ENCODE peak calls at places on chromosomes 3 and 15, in ten cellular contexts. E, J, N, P, Z, Q, B, U, W and F are unnamed samples.

GRCh38 chr3:158395421-158395820 is 175.6 kb upstream of the MLF1 start:
- DNase-seq in U (no peak), P (no peak), Q (peak), W (no peak), B (no peak), Z (no peak), N (peak), E (no peak), J (no peak), F (no peak)

GRCh38 chr15:69976366-69976994 is 121.2 kb downstream of the TLE3 start:
- DNase-seq in J (peak), Q (peak), U (no peak), B (no peak), W (peak), Z (peak), E (no peak), N (peak), P (peak), F (peak)

GRCh38 chr3:148023994-148024393 is 614.8 kb downstream of the ZIC1 start:
- DNase-seq in E (no peak), U (no peak), P (peak), B (no peak), Q (no peak), Z (peak), J (peak), W (no peak), N (no peak), F (no peak)

GRCh38 chr15:101672298-101672697 is 20.1 kb upstream of the TM2D3 start:
- DNase-seq in Z (no peak), B (no peak), U (no peak), E (no peak), N (no peak), P (no peak), Q (no peak), W (no peak), J (no peak), F (no peak)

GRCh38 chr3:169256791-169257522 is 406.6 kb downstream of the MECOM start:
- DNase-seq in U (no peak), B (no peak), W (no peak), Q (no peak), E (no peak), P (no peak), Z (no peak), J (no peak), N (no peak), F (no peak)

GRCh38 chr3:172203522-172204258 is 164.3 kb downstream of the FNDC3B start:
- DNase-seq in W (peak), Z (no peak), P (peak), N (no peak), Q (no peak), J (no peak), U (no peak), E (no peak), B (no peak), F (no peak)

GRCh38 chr15:68149059-68149458 is 56.1 kb downstream of the CALML4 start:
- DNase-seq in W (no peak), P (peak), E (no peak), N (no peak), Z (no peak), U (no peak), B (no peak), Q (no peak), J (no peak), F (peak)

GRCh38 chr3:151434151-151434890 is 26.5 kb downstream of the IGSF10 start:
- DNase-seq in W (no peak), Q (peak), N (peak), Z (no peak), P (peak), U (no peak), E (no peak), J (no peak), B (no peak), F (peak)

GRCh38 chr3:128487813-128488635 is 5.0 kb downstream of the GATA2 start:
- DNase-seq in N (peak), B (peak), W (peak), Q (no peak), U (peak), J (peak), Z (peak), P (peak), E (peak), F (peak)

GRCh38 chr3:45566951-45567411 is 27.6 kb upstream of the LIMD1 start:
- DNase-seq in P (no peak), W (no peak), B (no peak), Q (no peak), N (no peak), E (no peak), J (no peak), U (no peak), Z (no peak), F (no peak)

GRCh38 chr3:110420158-110420641 is 651.4 kb upstream of the NECTIN3 start:
- DNase-seq in B (no peak), Q (peak), Z (no peak), U (no peak), P (peak), N (peak), J (no peak), E (no peak), W (no peak), F (peak)

GRCh38 chr3:122681294-122682015 is 816 bp downstream of the PARP14 start:
- DNase-seq in E (no peak), J (no peak), P (no peak), B (no peak), W (no peak), U (no peak), N (no peak), Q (no peak), Z (no peak), F (no peak)

GRCh38 chr3:86950717-86951116 is 40.2 kb downstream of the VGLL3 start:
- DNase-seq in E (no peak), J (no peak), Z (no peak), U (no peak), W (no peak), Q (no peak), B (no peak), N (no peak), P (no peak), F (no peak)

GRCh38 chr3:54356299-54357037 is 234.1 kb downstream of the CACNA2D3 start:
- DNase-seq in Q (no peak), J (no peak), N (no peak), W (no peak), Z (peak), B (no peak), P (no peak), U (no peak), E (no peak), F (peak)

GRCh38 chr15:78033864-78034263 is 43.6 kb downstream of the TBC1D2B start:
- DNase-seq in P (peak), Q (no peak), E (no peak), U (no peak), B (no peak), N (no peak), J (no peak), Z (no peak), W (no peak), F (no peak)

GRCh38 chr3:13416002-13416793 is 3.9 kb downstream of the NUP210 start:
- DNase-seq in W (no peak), Z (no peak), E (no peak), U (no peak), P (no peak), J (no peak), B (no peak), N (no peak), Q (no peak), F (no peak)

GRCh38 chr15:92633418-92633817 is 22.2 kb downstream of the FAM174B start:
- DNase-seq in E (no peak), P (no peak), B (peak), N (no peak), Z (no peak), J (peak), W (no peak), Q (no peak), U (peak), F (no peak)

GRCh38 chr3:21517184-21517583 is 233.8 kb downstream of the ZNF385D start:
- DNase-seq in J (no peak), Z (no peak), E (no peak), U (no peak), W (no peak), B (no peak), Q (no peak), N (no peak), P (no peak), F (no peak)

GRCh38 chr3:4570840-4571621 is 77.9 kb downstream of the ITPR1 start:
- DNase-seq in U (no peak), E (no peak), Q (no peak), P (no peak), Z (no peak), B (no peak), N (no peak), W (no peak), J (no peak), F (no peak)

GRCh38 chr3:146469206-146470017 is at the start of gene PLSCR2:
- DNase-seq in Z (peak), U (peak), J (peak), Q (no peak), E (peak), B (no peak), P (peak), N (peak), W (peak), F (no peak)

GRCh38 chr3:101170047-101170771 is 150.2 kb downstream of the IMPG2 start:
- DNase-seq in P (no peak), U (no peak), J (no peak), Z (no peak), B (no peak), W (no peak), Q (no peak), E (no peak), N (no peak), F (no peak)

GRCh38 chr15:66629817-66630576 is 64.2 kb upstream of the LCTL start:
- DNase-seq in Z (no peak), E (no peak), U (no peak), W (no peak), B (no peak), Q (no peak), P (no peak), J (no peak), N (no peak), F (no peak)

GRCh38 chr3:50536471-50537180 is 30.9 kb downstream of the C3orf18 start:
- DNase-seq in W (no peak), Q (no peak), Z (no peak), P (peak), U (no peak), N (peak), E (no peak), B (no peak), J (no peak), F (no peak)

GRCh38 chr3:143559291-143559690 is 289.0 kb downstream of the SLC9A9 start:
- DNase-seq in J (no peak), U (no peak), W (no peak), N (no peak), P (no peak), B (no peak), Q (no peak), E (no peak), Z (no peak), F (no peak)

GRCh38 chr3:139588450-139588849 is 48.9 kb upstream of the RBP1 start:
- DNase-seq in Z (peak), N (peak), U (no peak), P (no peak), W (peak), J (no peak), E (no peak), B (no peak), Q (no peak), F (peak)

GRCh38 chr3:50269977-50270413 is 1.0 kb downstream of the SEMA3B start:
- DNase-seq in J (no peak), U (no peak), W (no peak), B (peak), P (peak), E (no peak), Q (no peak), Z (no peak), N (peak), F (peak)

GRCh38 chr3:173301647-173302046 is 95.9 kb upstream of the NLGN1 start:
- DNase-seq in B (no peak), W (no peak), P (no peak), U (no peak), Q (no peak), Z (no peak), E (no peak), J (no peak), N (no peak), F (no peak)

GRCh38 chr15:87597346-87598052 is 659.0 kb downstream of the NTRK3 start:
- DNase-seq in Z (no peak), W (no peak), N (no peak), B (no peak), Q (no peak), P (no peak), U (no peak), E (no peak), J (no peak), F (no peak)

GRCh38 chr3:29612536-29612935 is 331.7 kb downstream of the RBMS3 start:
- DNase-seq in N (no peak), B (no peak), E (no peak), U (no peak), P (peak), Z (no peak), Q (no peak), J (no peak), W (no peak), F (no peak)

GRCh38 chr3:17195192-17195611 is 310.4 kb downstream of the PLCL2 start:
- DNase-seq in Z (no peak), B (no peak), U (no peak), E (no peak), W (no peak), J (no peak), N (no peak), P (peak), Q (no peak), F (peak)

GRCh38 chr3:51862886-51863285 is 1.5 kb downstream of the IQCF2 start:
- DNase-seq in P (no peak), E (no peak), Z (no peak), N (no peak), W (no peak), Q (no peak), U (no peak), J (no peak), B (no peak), F (no peak)

GRCh38 chr3:195773956-195774537 is 37.7 kb downstream of the MUC4 start:
- DNase-seq in U (no peak), N (no peak), W (no peak), P (no peak), B (no peak), J (no peak), Z (no peak), Q (no peak), E (no peak), F (no peak)

GRCh38 chr15:88918738-88919137 is 5.6 kb upstream of the MFGE8 start:
- DNase-seq in E (peak), N (peak), Q (peak), J (peak), B (peak), Z (peak), P (peak), W (no peak), U (no peak), F (peak)

GRCh38 chr3:4809970-4810369 is 169.3 kb upstream of the BHLHE40 start:
- DNase-seq in B (no peak), Z (no peak), U (no peak), W (no peak), N (peak), P (no peak), Q (no peak), E (no peak), J (no peak), F (no peak)

GRCh38 chr15:75142499-75142898 is 59.2 kb upstream of the C15orf39 start:
- DNase-seq in B (no peak), E (no peak), Q (no peak), Z (no peak), P (no peak), W (no peak), N (no peak), U (no peak), J (no peak), F (no peak)

GRCh38 chr15:62802612-62803011 is 239.9 kb upstream of the TPM1 start:
- DNase-seq in N (no peak), E (no peak), Z (no peak), B (no peak), P (no peak), W (no peak), U (no peak), J (no peak), Q (no peak), F (no peak)

GRCh38 chr15:82045179-82045891 is 483 bp downstream of the MEX3B start:
- DNase-seq in Z (peak), U (no peak), N (peak), B (peak), J (peak), Q (peak), P (peak), E (no peak), W (peak), F (peak)

GRCh38 chr3:196694202-196694638 is 17.8 kb downstream of the CEP19 start:
- DNase-seq in P (peak), B (no peak), N (no peak), E (no peak), U (no peak), Z (no peak), W (no peak), Q (no peak), J (no peak), F (peak)

DNA sequence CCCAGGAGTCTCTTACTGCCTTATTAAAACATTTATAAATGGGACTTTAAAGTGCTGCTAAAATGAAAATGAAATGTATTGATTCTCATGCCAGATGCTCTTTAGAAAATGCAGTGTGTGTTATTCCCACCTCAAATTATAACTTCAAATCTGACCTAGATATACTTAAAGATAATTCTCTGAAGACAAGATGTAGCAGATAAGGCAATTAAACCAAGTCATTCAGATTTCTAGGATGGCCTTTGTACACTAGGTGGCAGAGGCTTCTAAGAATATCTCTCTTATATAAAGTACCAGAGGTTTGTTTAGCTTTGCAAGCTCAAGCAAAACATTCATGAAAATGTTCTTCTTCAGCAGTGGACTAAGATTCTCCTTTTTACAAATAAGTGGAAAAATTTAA is 26.9 kb upstream of the GOLGA8B start:
- DNase-seq in B (no peak), P (peak), W (no peak), Z (no peak), N (peak), Q (no peak), U (no peak), E (no peak), J (no peak), F (peak)
- TF ChIP-seq CTCF in B (peak), P (peak), W (no peak), Z (no peak), N (peak), Q (peak), U (no peak), E (no peak), J (no peak), F (peak)

GRCh38 chr3:31696009-31696297 is 163.2 kb downstream of the STT3B start:
- DNase-seq in E (no peak), B (no peak), P (no peak), Z (no peak), U (no peak), W (no peak), Q (no peak), J (no peak), N (no peak), F (no peak)

GRCh38 chr3:31696815-31697548 is 164.3 kb downstream of the STT3B start:
- DNase-seq in B (no peak), Q (no peak), U (no peak), Z (no peak), J (no peak), P (peak), E (no peak), N (no peak), W (no peak), F (no peak)

GRCh38 chr3:31693346-31693745 is 160.6 kb downstream of the STT3B start:
- DNase-seq in Q (no peak), N (no peak), U (no peak), E (no peak), Z (no peak), B (no peak), P (no peak), J (no peak), W (no peak), F (no peak)

GRCh38 chr3:31692714-31693113 is 160.0 kb downstream of the STT3B start:
- DNase-seq in N (no peak), Z (no peak), J (no peak), P (no peak), B (no peak), W (no peak), Q (no peak), E (no peak), U (no peak), F (no peak)

GRCh38 chr3:31695280-31696008 is 162.7 kb downstream of the STT3B start:
- DNase-seq in B (no peak), Q (no peak), U (no peak), N (peak), Z (no peak), E (no peak), P (no peak), W (no peak), J (no peak), F (peak)
- TF ChIP-seq CTCF in B (peak), Q (peak), U (no peak), N (no peak), Z (no peak), E (no peak), P (peak), W (peak), J (no peak), F (peak)

GRCh38 chr3:46695962-46696922 is 2.8 kb upstream of the ALS2CL start:
- DNase-seq in E (no peak), N (peak), Q (no peak), J (peak), B (no peak), U (no peak), W (no peak), P (peak), Z (peak), F (peak)
- TF ChIP-seq CTCF in E (no peak), N (no peak), Q (no peak), J (no peak), B (no peak), U (no peak), W (no peak), P (no peak), Z (no peak), F (no peak)

GRCh38 chr3:157073810-157074209 is 86.1 kb downstream of the CCNL1 start:
- DNase-seq in U (no peak), E (no peak), J (no peak), B (no peak), N (no peak), Z (no peak), W (no peak), P (peak), Q (no peak), F (no peak)
- TF ChIP-seq CTCF in U (no peak), E (no peak), J (no peak), B (peak), N (no peak), Z (no peak), W (no peak), P (no peak), Q (peak), F (no peak)

GRCh38 chr3:124243253-124243859 is 251.4 kb upstream of the ROPN1 start:
- DNase-seq in W (no peak), P (no peak), J (no peak), E (no peak), Z (no peak), U (no peak), N (no peak), Q (no peak), B (no peak), F (no peak)

GRCh38 chr3:124246366-124246765 is 254.4 kb upstream of the ROPN1 start:
- DNase-seq in N (no peak), U (no peak), Q (no peak), J (no peak), E (no peak), B (no peak), Z (no peak), W (no peak), P (no peak), F (no peak)

GRCh38 chr3:124248471-124249028 is 256.6 kb upstream of the ROPN1 start:
- DNase-seq in W (peak), Q (peak), J (peak), N (peak), Z (peak), E (no peak), U (no peak), B (no peak), P (peak), F (peak)

GRCh38 chr3:124250053-124250452 is 258.1 kb upstream of the ROPN1 start:
- DNase-seq in W (no peak), P (no peak), J (no peak), N (peak), Z (peak), U (no peak), B (no peak), E (no peak), Q (peak), F (no peak)

DNA sequence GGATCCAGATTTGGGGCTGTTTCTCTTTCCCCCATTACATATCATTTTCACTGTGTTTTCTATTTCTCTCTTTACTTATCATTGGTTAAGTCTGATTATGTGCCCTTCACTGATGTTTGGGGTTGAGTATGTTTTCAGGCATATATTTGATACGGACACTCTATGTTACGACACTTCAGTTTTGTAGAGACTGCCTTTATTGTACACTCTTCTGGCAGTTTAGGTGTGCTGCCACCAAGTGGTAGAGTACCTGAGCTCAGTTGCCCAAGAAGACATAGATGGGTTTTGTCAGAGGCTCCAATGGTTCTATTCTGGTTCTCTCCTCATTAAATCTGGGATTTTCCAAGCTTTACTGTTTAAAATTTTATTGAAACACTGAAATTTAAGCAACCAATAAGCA is 255.0 kb upstream of the ROPN1 start:
- DNase-seq in W (peak), N (peak), B (no peak), Z (no peak), E (no peak), P (peak), J (no peak), Q (no peak), U (no peak), F (peak)
- TF ChIP-seq CTCF in W (peak), N (peak), B (peak), Z (no peak), E (no peak), P (peak), J (peak), Q (peak), U (no peak), F (no peak)

DNA sequence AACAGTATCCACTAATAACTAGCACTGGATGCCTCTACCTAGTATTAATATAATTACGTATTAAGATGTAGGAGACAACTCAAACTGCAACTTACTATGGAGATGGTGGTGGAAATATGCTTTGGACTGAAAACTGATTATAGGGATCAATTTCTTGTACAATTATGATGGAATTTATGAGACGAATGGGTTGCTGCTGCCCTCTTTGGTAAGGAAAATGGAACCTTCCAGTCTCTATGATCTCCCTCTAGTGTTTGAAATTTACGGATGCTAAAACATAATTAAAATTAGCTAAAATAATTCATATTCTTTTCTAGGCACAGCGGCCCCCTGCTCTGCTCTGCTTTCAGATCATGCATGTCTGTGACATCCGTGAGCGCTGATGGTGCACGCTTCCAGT is 132.3 kb downstream of the NR2F2 start:
- DNase-seq in Z (no peak), P (peak), J (no peak), W (no peak), U (no peak), E (no peak), Q (no peak), N (no peak), B (no peak), F (no peak)
- TF ChIP-seq CTCF in Z (no peak), P (peak), J (no peak), W (no peak), U (no peak), E (no peak), Q (no peak), N (no peak), B (peak), F (peak)